ENCODE peak calls at places on chromosomes 3 and 15, in six cellular contexts. T is hypothalamus, V is fibroblast of gingiva, G is GM04504, E is AG08396, I is EL. L is an unnamed sample.

GRCh38 chr15:45384700-45385099 is 6.4 kb upstream of the GATM start:
- DNase-seq in V (no peak), T (no peak), G (no peak), E (no peak), I (no peak), L (no peak)

GRCh38 chr15:41965441-41966413 is 6.6 kb downstream of the EHD4 start:
- DNase-seq in V (no peak), G (no peak), I (no peak), E (no peak), T (no peak), L (no peak)

GRCh38 chr3:40128169-40128568 is 181.3 kb upstream of the EIF1B start:
- DNase-seq in E (no peak), T (no peak), I (no peak), V (no peak), G (no peak), L (no peak)

GRCh38 chr3:33751320-33751719 is 33.3 kb upstream of the CLASP2 start:
- DNase-seq in G (no peak), V (no peak), I (no peak), T (no peak), E (no peak), L (no peak)

GRCh38 chr3:37987315-37987697 is 3.3 kb upstream of the VILL start:
- DNase-seq in T (no peak), G (no peak), V (no peak), I (no peak), E (no peak), L (no peak)

GRCh38 chr3:47645551-47645950 is 66.9 kb upstream of the CSPG5 start:
- DNase-seq in I (peak), T (no peak), V (no peak), G (no peak), E (no peak), L (no peak)

GRCh38 chr15:68635142-68635541 is 56.3 kb downstream of the CORO2B start:
- DNase-seq in I (no peak), T (peak), G (no peak), E (no peak), V (peak), L (no peak)

GRCh38 chr15:98715890-98716443 is 67.6 kb downstream of the IGF1R start:
- DNase-seq in E (no peak), V (no peak), T (no peak), G (no peak), I (no peak), L (no peak)

GRCh38 chr3:77079988-77080585 is 40.2 kb downstream of the ROBO2 start:
- DNase-seq in E (no peak), I (no peak), T (no peak), V (no peak), G (no peak), L (no peak)

GRCh38 chr15:101799665-101800064 is 3.6 kb upstream of the OR4F6 start:
- DNase-seq in G (no peak), T (no peak), V (no peak), I (no peak), E (no peak), L (no peak)

GRCh38 chr15:42194502-42194901 is 13.6 kb downstream of the VPS39 start:
- DNase-seq in V (peak), E (no peak), G (no peak), T (no peak), I (peak), L (no peak)

GRCh38 chr3:61807865-61808276 is 246.5 kb downstream of the PTPRG start:
- DNase-seq in V (peak), G (no peak), I (no peak), T (no peak), E (peak), L (no peak)

GRCh38 chr3:136586580-136586979 is 165.6 kb downstream of the STAG1 start:
- DNase-seq in G (no peak), E (no peak), V (no peak), I (no peak), T (no peak), L (no peak)

GRCh38 chr15:40925863-40926658 is 3.1 kb upstream of the DLL4 start:
- DNase-seq in G (no peak), I (no peak), V (no peak), E (no peak), T (peak), L (peak)

GRCh38 chr3:46892285-46893145 is 15.0 kb downstream of the PTH1R start:
- DNase-seq in I (peak), V (peak), G (peak), T (peak), E (peak), L (peak)

GRCh38 chr3:183545688-183546087 is 9.8 kb downstream of the KLHL6 start:
- DNase-seq in V (no peak), G (no peak), I (no peak), T (no peak), E (no peak), L (no peak)

GRCh38 chr3:110267304-110267703 is 804.3 kb upstream of the NECTIN3 start:
- DNase-seq in V (no peak), G (no peak), I (no peak), E (no peak), T (no peak), L (no peak)

L was measured in nephron progenitor cell.